ENCODE peak calls at places on chromosomes 1 and 21, in nine cellular contexts. M is sigmoid colon, K is adrenal gland, E is lower leg skin, Z is spleen, C is suprapubic skin, B is ovary, H is HCT116, P is A549. I is an unnamed sample.

GRCh38 chr1:200550367-200550766 is 70.2 kb downstream of the KIF14 start:
- DNase-seq in M (no peak), K (no peak), E (no peak), Z (no peak), C (no peak), B (no peak), H (no peak), P (no peak), I (no peak)

GRCh38 chr1:91283421-91283726 is 121.3 kb downstream of the HFM1 start:
- DNase-seq in M (no peak), K (no peak), E (no peak), Z (no peak), C (no peak), B (no peak), H (no peak), P (no peak), I (no peak)

GRCh38 chr1:100866041-100866900 is 28.4 kb downstream of the EXTL2 start:
- DNase-seq in M (no peak), K (no peak), E (no peak), Z (no peak), C (no peak), B (no peak), H (peak), P (peak), I (no peak)

GRCh38 chr1:44645466-44646244 is 28.6 kb downstream of the TMEM53 start:
- DNase-seq in M (peak), K (peak), E (no peak), Z (no peak), C (peak), B (peak), H (no peak), P (no peak), I (no peak)

GRCh38 chr1:53371121-53371666 is 43.3 kb upstream of the LRP8 start:
- DNase-seq in M (no peak), K (peak), E (peak), Z (peak), C (peak), B (no peak), H (no peak), P (no peak), I (no peak)

GRCh38 chr1:14017531-14017961 is 317.6 kb downstream of the PRDM2 start:
- DNase-seq in M (no peak), K (no peak), E (no peak), Z (no peak), C (no peak), B (no peak), H (no peak), P (no peak), I (no peak)

GRCh38 chr1:25806418-25806817 is 6.4 kb downstream of the SELENON start:
- DNase-seq in M (no peak), K (no peak), E (no peak), Z (peak), C (no peak), B (peak), H (no peak), P (no peak), I (no peak)

GRCh38 chr1:62725255-62725654 is 37.1 kb upstream of the DOCK7 start:
- DNase-seq in M (no peak), K (no peak), E (no peak), Z (no peak), C (no peak), B (no peak), H (no peak), P (no peak), I (no peak)

GRCh38 chr1:12472798-12473551 is 145.0 kb downstream of the DHRS3 start:
- DNase-seq in M (no peak), K (no peak), E (no peak), Z (peak), C (no peak), B (no peak), H (no peak), P (no peak), I (no peak)

GRCh38 chr1:29240400-29240837 is 4.1 kb downstream of the PTPRU start:
- DNase-seq in M (no peak), K (no peak), E (no peak), Z (no peak), C (no peak), B (no peak), H (no peak), P (no peak), I (no peak)

GRCh38 chr1:10606070-10606469 is 131.3 kb downstream of the PEX14 start:
- DNase-seq in M (no peak), K (no peak), E (no peak), Z (no peak), C (no peak), B (no peak), H (no peak), P (no peak), I (no peak)

GRCh38 chr1:227893696-227894305 is 53.9 kb downstream of the WNT9A start:
- DNase-seq in M (no peak), K (peak), E (no peak), Z (no peak), C (peak), B (peak), H (no peak), P (no peak), I (no peak)

GRCh38 chr1:222697858-222698257 is 14.4 kb downstream of the AIDA start:
- DNase-seq in M (no peak), K (no peak), E (no peak), Z (no peak), C (no peak), B (no peak), H (no peak), P (no peak), I (no peak)

GRCh38 chr1:152448095-152448494 is 34.0 kb upstream of the CRNN start:
- DNase-seq in M (peak), K (no peak), E (no peak), Z (no peak), C (no peak), B (no peak), H (no peak), P (no peak), I (no peak)

GRCh38 chr1:147177611-147178370 is 5.5 kb upstream of the PRKAB2 start:
- DNase-seq in M (no peak), K (peak), E (peak), Z (no peak), C (no peak), B (no peak), H (no peak), P (no peak), I (no peak)

GRCh38 chr1:156627313-156627880 is 8.2 kb downstream of the HAPLN2 start:
- DNase-seq in M (no peak), K (no peak), E (no peak), Z (no peak), C (no peak), B (no peak), H (peak), P (peak), I (no peak)

GRCh38 chr1:206859082-206859491 is 6.3 kb upstream of the IL20 start:
- DNase-seq in M (no peak), K (no peak), E (peak), Z (no peak), C (no peak), B (no peak), H (no peak), P (no peak), I (no peak)

GRCh38 chr21:43866659-43867331 is 1.8 kb downstream of the AGPAT3 start:
- DNase-seq in M (no peak), K (no peak), E (no peak), Z (peak), C (no peak), B (no peak), H (no peak), P (no peak), I (no peak)

GRCh38 chr1:65255088-65256050 is 54.0 kb upstream of the DNAJC6 start:
- DNase-seq in M (no peak), K (no peak), E (no peak), Z (no peak), C (no peak), B (no peak), H (no peak), P (no peak), I (no peak)

GRCh38 chr1:28955930-28956552 is 41.7 kb downstream of the EPB41 start:
- DNase-seq in M (no peak), K (no peak), E (no peak), Z (no peak), C (no peak), B (no peak), H (no peak), P (no peak), I (no peak)

GRCh38 chr1:2126331-2127180 is 68.0 kb downstream of the FAAP20 start:
- DNase-seq in M (no peak), K (no peak), E (no peak), Z (peak), C (no peak), B (peak), H (no peak), P (no peak), I (no peak)

GRCh38 chr1:168767885-168768584 is 39.0 kb upstream of the DPT start:
- DNase-seq in M (peak), K (no peak), E (no peak), Z (no peak), C (no peak), B (peak), H (no peak), P (no peak), I (no peak)

GRCh38 chr1:17531682-17532487 is 7.6 kb upstream of the ARHGEF10L start:
- DNase-seq in M (peak), K (peak), E (peak), Z (no peak), C (no peak), B (peak), H (peak), P (no peak), I (no peak)

GRCh38 chr1:66809736-66810326 is 8.8 kb upstream of the INSL5 start:
- DNase-seq in M (no peak), K (no peak), E (no peak), Z (no peak), C (no peak), B (no peak), H (no peak), P (no peak), I (no peak)

GRCh38 chr1:160575112-160575664 is 4.1 kb downstream of the CD84 start:
- DNase-seq in M (no peak), K (no peak), E (no peak), Z (no peak), C (no peak), B (no peak), H (no peak), P (no peak), I (no peak)
- TF ChIP-seq POLR2A in M (no peak), K (no peak), E (no peak), Z (peak), C (no peak), B (no peak), H (no peak), P (no peak), I (no peak)

GRCh38 chr1:145720878-145721671 is 1.8 kb downstream of the CD160 start:
- DNase-seq in M (peak), K (peak), E (peak), Z (peak), C (peak), B (peak), H (peak), P (peak), I (no peak)
- H3K4me3 ChIP-seq in M (peak), K (no peak), E (no peak), Z (peak), C (peak), B (peak), H (peak), P (peak), I (no peak)

DNA sequence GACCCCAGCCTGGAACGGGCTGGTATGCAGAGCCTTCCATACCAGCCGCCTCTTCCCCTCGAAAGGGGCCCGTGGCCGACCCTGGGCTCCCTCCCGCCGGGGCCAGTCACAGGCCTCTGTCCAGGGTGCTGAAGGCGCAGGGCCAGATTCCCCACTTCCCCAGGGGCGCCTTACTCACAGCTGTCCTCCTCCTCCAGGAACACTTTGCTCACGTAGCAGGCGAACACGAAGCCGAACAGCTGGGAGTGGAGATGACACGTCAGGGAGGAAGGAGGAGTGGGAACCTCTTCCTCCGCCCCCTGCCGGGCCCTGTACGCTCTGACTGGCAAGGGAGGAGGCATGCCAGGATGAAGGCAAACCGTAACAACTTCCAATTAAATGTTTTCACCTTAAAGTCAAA is 57.3 kb downstream of the NKAIN1 start:
- DNase-seq in M (peak), K (peak), E (peak), Z (peak), C (peak), B (peak), H (peak), P (peak), I (peak)
- TF ChIP-seq CTCF in M (peak), K (peak), E (no peak), Z (no peak), C (peak), B (no peak), H (peak), P (peak), I (no peak)

GRCh38 chr1:180154325-180155201 is at the start of gene QSOX1:
- DNase-seq in M (peak), K (peak), E (peak), Z (peak), C (peak), B (peak), H (peak), P (peak), I (peak)
- TF ChIP-seq POLR2A in M (peak), K (peak), E (no peak), Z (peak), C (no peak), B (peak), H (peak), P (peak), I (peak)

GRCh38 chr1:240101737-240102136 is 10.1 kb downstream of the FMN2 start:
- DNase-seq in M (no peak), K (no peak), E (no peak), Z (no peak), C (no peak), B (no peak), H (no peak), P (no peak), I (no peak)
- H3K4me3 ChIP-seq in M (no peak), K (no peak), E (no peak), Z (no peak), C (no peak), B (no peak), H (no peak), P (no peak), I (no peak)

GRCh38 chr21:42786884-42787283 is 92.5 kb downstream of the WDR4 start:
- DNase-seq in M (no peak), K (no peak), E (no peak), Z (peak), C (no peak), B (no peak), H (no peak), P (no peak), I (no peak)

GRCh38 chr21:42793774-42794173 is 85.6 kb downstream of the WDR4 start:
- DNase-seq in M (no peak), K (no peak), E (no peak), Z (peak), C (peak), B (no peak), H (no peak), P (no peak), I (no peak)

GRCh38 chr21:42787613-42788012 is 91.7 kb downstream of the WDR4 start:
- DNase-seq in M (no peak), K (no peak), E (no peak), Z (peak), C (no peak), B (no peak), H (no peak), P (no peak), I (no peak)

GRCh38 chr21:42794551-42794950 is 84.8 kb downstream of the WDR4 start:
- DNase-seq in M (no peak), K (no peak), E (no peak), Z (no peak), C (peak), B (no peak), H (no peak), P (no peak), I (no peak)

GRCh38 chr21:42790520-42790919 is 88.8 kb downstream of the WDR4 start:
- DNase-seq in M (no peak), K (no peak), E (no peak), Z (no peak), C (peak), B (no peak), H (no peak), P (no peak), I (no peak)
- TF ChIP-seq CTCF in M (no peak), K (no peak), E (no peak), Z (no peak), C (no peak), B (no peak), H (no peak), P (no peak), I (no peak)

GRCh38 chr1:109653286-109653685 is 2.6 kb upstream of the GSTM4 start:
- DNase-seq in M (no peak), K (no peak), E (no peak), Z (no peak), C (no peak), B (no peak), H (no peak), P (no peak), I (no peak)

GRCh38 chr1:109657395-109657794 is 1.5 kb downstream of the GSTM4 start:
- DNase-seq in M (no peak), K (no peak), E (peak), Z (no peak), C (no peak), B (no peak), H (no peak), P (no peak), I (no peak)

GRCh38 chr1:109654519-109654918 is 1.4 kb upstream of the GSTM4 start:
- DNase-seq in M (no peak), K (no peak), E (peak), Z (no peak), C (no peak), B (no peak), H (no peak), P (no peak), I (no peak)

GRCh38 chr1:109657970-109658369 is 2.1 kb downstream of the GSTM4 start:
- DNase-seq in M (no peak), K (no peak), E (peak), Z (no peak), C (no peak), B (no peak), H (no peak), P (no peak), I (no peak)

GRCh38 chr1:109655624-109656519 is at the start of gene GSTM4:
- DNase-seq in M (peak), K (peak), E (peak), Z (peak), C (peak), B (peak), H (peak), P (peak), I (peak)
- TF ChIP-seq POLR2A in M (peak), K (no peak), E (no peak), Z (no peak), C (no peak), B (peak), H (no peak), P (peak), I (peak)

GRCh38 chr1:60678381-60678780 is 404.0 kb upstream of the NFIA start:
- DNase-seq in M (no peak), K (no peak), E (no peak), Z (no peak), C (no peak), B (no peak), H (no peak), P (no peak), I (no peak)
- H3K4me3 ChIP-seq in M (no peak), K (no peak), E (no peak), Z (no peak), C (no peak), B (no peak), H (no peak), P (no peak), I (no peak)

GRCh38 chr1:217526636-217527035 is 104.3 kb downstream of the GPATCH2 start:
- DNase-seq in M (no peak), K (no peak), E (no peak), Z (no peak), C (no peak), B (no peak), H (no peak), P (no peak), I (no peak)

GRCh38 chr1:217528271-217528670 is 102.6 kb downstream of the GPATCH2 start:
- DNase-seq in M (no peak), K (no peak), E (no peak), Z (no peak), C (no peak), B (no peak), H (no peak), P (no peak), I (no peak)

GRCh38 chr1:217524787-217525520 is 105.9 kb downstream of the GPATCH2 start:
- DNase-seq in M (no peak), K (no peak), E (no peak), Z (no peak), C (no peak), B (no peak), H (no peak), P (no peak), I (no peak)

GRCh38 chr1:217525773-217526490 is 105.0 kb downstream of the GPATCH2 start:
- DNase-seq in M (no peak), K (no peak), E (no peak), Z (no peak), C (no peak), B (no peak), H (no peak), P (no peak), I (no peak)

GRCh38 chr1:217527151-217527550 is 103.7 kb downstream of the GPATCH2 start:
- DNase-seq in M (no peak), K (no peak), E (no peak), Z (no peak), C (no peak), B (no peak), H (no peak), P (no peak), I (no peak)
- TF ChIP-seq CTCF in M (no peak), K (no peak), E (no peak), Z (no peak), C (no peak), B (no peak), H (no peak), P (no peak), I (no peak)

I was measured in esophagus squamous epithelium.